ENCODE peak calls at places on chromosomes 7 and 10, in four cellular contexts. One of them, this sample, is unnamed.

GRCh38 chr10:15363031-15363430 is 8.1 kb downstream of the FAM171A1 start:
- DNase-seq in Peyer's patch: no peak
- DNase-seq in iPS DF 6.9: no peak
- DNase-seq in spleen: no peak
- DNase-seq in this sample: no peak

GRCh38 chr10:34241226-34242000 is 573.7 kb downstream of the PARD3 start:
- DNase-seq in Peyer's patch: no peak
- DNase-seq in iPS DF 6.9: no peak
- DNase-seq in spleen: no peak
- DNase-seq in this sample: no peak

GRCh38 chr10:59684006-59684405 is 25.6 kb downstream of the SLC16A9 start:
- DNase-seq in Peyer's patch: no peak
- DNase-seq in iPS DF 6.9: no peak
- DNase-seq in spleen: no peak
- DNase-seq in this sample: no peak

GRCh38 chr10:60185426-60185825 is 204.2 kb downstream of the ANK3 start:
- DNase-seq in Peyer's patch: no peak
- DNase-seq in iPS DF 6.9: no peak
- DNase-seq in spleen: no peak
- DNase-seq in this sample: no peak

GRCh38 chr7:157936976-157937375 is 600.2 kb downstream of the DNAJB6 start:
- DNase-seq in Peyer's patch: no peak
- DNase-seq in iPS DF 6.9: no peak
- DNase-seq in spleen: no peak
- DNase-seq in this sample: no peak

GRCh38 chr10:132257271-132257670 is 50.5 kb downstream of the STK32C start:
- DNase-seq in Peyer's patch: no peak
- DNase-seq in iPS DF 6.9: no peak
- DNase-seq in spleen: no peak
- DNase-seq in this sample: no peak

GRCh38 chr10:26441491-26442214 is 3.5 kb downstream of the APBB1IP start:
- DNase-seq in Peyer's patch: no peak
- DNase-seq in iPS DF 6.9: no peak
- DNase-seq in spleen: no peak
- DNase-seq in this sample: no peak

GRCh38 chr10:78457804-78458483 is 424.3 kb downstream of the RPS24 start:
- DNase-seq in Peyer's patch: no peak
- DNase-seq in iPS DF 6.9: no peak
- DNase-seq in spleen: no peak
- DNase-seq in this sample: no peak

GRCh38 chr10:112927980-112928379 is 22.1 kb upstream of the TCF7L2 start:
- DNase-seq in Peyer's patch: no peak
- DNase-seq in iPS DF 6.9: no peak
- DNase-seq in spleen: no peak
- DNase-seq in this sample: no peak

GRCh38 chr7:23469961-23470250 is 385 bp downstream of the IGF2BP3 start:
- DNase-seq in Peyer's patch: no peak
- DNase-seq in iPS DF 6.9: no peak
- DNase-seq in spleen: no peak
- DNase-seq in this sample: no peak

GRCh38 chr10:30383366-30383765 is 34.3 kb upstream of the MTPAP start:
- DNase-seq in Peyer's patch: no peak
- DNase-seq in iPS DF 6.9: no peak
- DNase-seq in spleen: no peak
- DNase-seq in this sample: no peak

GRCh38 chr7:111173528-111173927 is 82.6 kb downstream of the LRRN3 start:
- DNase-seq in Peyer's patch: no peak
- DNase-seq in iPS DF 6.9: no peak
- DNase-seq in spleen: no peak
- DNase-seq in this sample: no peak

GRCh38 chr7:29596593-29597178 is 33.1 kb downstream of the PRR15 start:
- DNase-seq in Peyer's patch: no peak
- DNase-seq in iPS DF 6.9: no peak
- DNase-seq in spleen: no peak
- DNase-seq in this sample: no peak

GRCh38 chr7:105478606-105479005 is 43.5 kb downstream of the PUS7 start:
- DNase-seq in Peyer's patch: no peak
- DNase-seq in iPS DF 6.9: no peak
- DNase-seq in spleen: no peak
- DNase-seq in this sample: no peak

GRCh38 chr10:101367569-101368453 is 13.8 kb downstream of the BTRC start:
- DNase-seq in Peyer's patch: no peak
- DNase-seq in iPS DF 6.9: no peak
- DNase-seq in spleen: no peak
- DNase-seq in this sample: no peak

GRCh38 chr10:22316286-22317120 is at the start of gene COMMD3:
- DNase-seq in Peyer's patch: peak; percentile 93
- DNase-seq in iPS DF 6.9: no peak
- DNase-seq in spleen: peak; percentile 96
- DNase-seq in this sample: peak; percentile 88

GRCh38 chr10:121959671-121960070 is 15.3 kb downstream of the NSMCE4A start:
- DNase-seq in Peyer's patch: no peak
- DNase-seq in iPS DF 6.9: no peak
- DNase-seq in spleen: no peak
- DNase-seq in this sample: no peak

GRCh38 chr10:110353244-110354119 is 48.8 kb upstream of the SMNDC1 start:
- DNase-seq in Peyer's patch: no peak
- DNase-seq in iPS DF 6.9: no peak
- DNase-seq in spleen: no peak
- DNase-seq in this sample: no peak

GRCh38 chr10:35412336-35412735 is 76.0 kb downstream of the CCNY start:
- DNase-seq in Peyer's patch: no peak
- DNase-seq in iPS DF 6.9: no peak
- DNase-seq in spleen: no peak
- DNase-seq in this sample: no peak

GRCh38 chr10:96482815-96483588 is 30.7 kb downstream of the TLL2 start:
- DNase-seq in Peyer's patch: no peak
- DNase-seq in iPS DF 6.9: no peak
- DNase-seq in spleen: no peak
- DNase-seq in this sample: no peak

GRCh38 chr10:97463363-97464132 is 17.6 kb downstream of the ZDHHC16 start:
- DNase-seq in Peyer's patch: no peak
- DNase-seq in iPS DF 6.9: peak; percentile 64
- DNase-seq in spleen: no peak
- DNase-seq in this sample: peak; percentile 53

GRCh38 chr10:48599830-48600134 is 5.1 kb downstream of the ARHGAP22 start:
- DNase-seq in Peyer's patch: no peak
- DNase-seq in iPS DF 6.9: no peak
- DNase-seq in spleen: no peak
- DNase-seq in this sample: no peak

GRCh38 chr7:42233939-42234338 is 3.1 kb downstream of the GLI3 start:
- DNase-seq in Peyer's patch: no peak
- DNase-seq in iPS DF 6.9: no peak
- DNase-seq in spleen: no peak
- DNase-seq in this sample: no peak

GRCh38 chr10:12376211-12376610 is 26.9 kb downstream of the CAMK1D start:
- DNase-seq in Peyer's patch: no peak
- DNase-seq in iPS DF 6.9: no peak
- DNase-seq in spleen: no peak
- DNase-seq in this sample: no peak

GRCh38 chr10:77318739-77319138 is 318.9 kb downstream of the KCNMA1 start:
- DNase-seq in Peyer's patch: no peak
- DNase-seq in iPS DF 6.9: no peak
- DNase-seq in spleen: no peak
- DNase-seq in this sample: no peak

GRCh38 chr7:98251251-98251843 is 685 bp downstream of the TECPR1 start:
- DNase-seq in Peyer's patch: peak; percentile 85
- DNase-seq in iPS DF 6.9: no peak
- DNase-seq in spleen: peak; percentile 88
- DNase-seq in this sample: peak; percentile 84

GRCh38 chr7:7596156-7596555 is 29.5 kb downstream of the MIOS start:
- DNase-seq in Peyer's patch: no peak
- DNase-seq in iPS DF 6.9: no peak
- DNase-seq in spleen: no peak
- DNase-seq in this sample: no peak

DNA sequence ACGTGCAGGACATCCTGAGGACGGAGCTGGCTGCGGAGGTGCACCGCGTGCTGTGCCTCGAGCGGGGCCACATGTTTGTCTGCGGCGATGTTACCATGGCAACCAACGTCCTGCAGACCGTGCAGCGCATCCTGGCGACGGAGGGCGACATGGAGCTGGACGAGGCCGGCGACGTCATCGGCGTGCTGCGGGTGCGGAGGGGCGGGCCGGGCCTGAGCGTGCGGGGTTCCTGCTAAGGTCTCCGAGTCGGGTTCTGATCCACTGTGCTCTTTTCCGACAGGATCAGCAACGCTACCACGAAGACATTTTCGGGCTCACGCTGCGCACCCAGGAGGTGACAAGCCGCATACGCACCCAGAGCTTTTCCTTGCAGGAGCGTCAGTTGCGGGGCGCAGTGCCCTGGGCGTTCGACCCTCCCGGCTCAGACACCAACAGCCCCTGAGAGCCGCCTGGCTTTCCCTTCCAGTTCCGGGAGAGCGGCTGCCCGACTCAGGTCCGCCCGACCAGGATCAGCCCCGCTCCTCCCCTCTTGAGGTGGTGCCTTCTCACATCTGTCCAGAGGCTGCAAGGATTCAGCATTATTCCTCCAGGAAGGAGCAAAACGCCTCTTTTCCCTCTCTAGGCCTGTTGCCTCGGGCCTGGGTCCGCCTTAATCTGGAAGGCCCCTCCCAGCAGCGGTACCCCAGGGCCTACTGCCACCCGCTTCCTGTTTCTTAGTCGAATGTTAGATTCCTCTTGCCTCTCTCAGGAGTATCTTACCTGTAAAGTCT is 10.4 kb downstream of the ATG9B start:
- DNase-seq in Peyer's patch: peak; percentile 70
- DNase-seq in iPS DF 6.9: peak; percentile 78
- DNase-seq in spleen: peak; percentile 94
- DNase-seq in this sample: peak; percentile 74
- H3K4me3 ChIP-seq in Peyer's patch: peak overlapping the region; percentile 26
- H3K4me3 ChIP-seq in iPS DF 6.9: peak overlapping the region; percentile 59
- H3K4me3 ChIP-seq in spleen: peak overlapping the region; percentile 37
- H3K4me3 ChIP-seq in this sample: peak overlapping the region; percentile 12

DNA sequence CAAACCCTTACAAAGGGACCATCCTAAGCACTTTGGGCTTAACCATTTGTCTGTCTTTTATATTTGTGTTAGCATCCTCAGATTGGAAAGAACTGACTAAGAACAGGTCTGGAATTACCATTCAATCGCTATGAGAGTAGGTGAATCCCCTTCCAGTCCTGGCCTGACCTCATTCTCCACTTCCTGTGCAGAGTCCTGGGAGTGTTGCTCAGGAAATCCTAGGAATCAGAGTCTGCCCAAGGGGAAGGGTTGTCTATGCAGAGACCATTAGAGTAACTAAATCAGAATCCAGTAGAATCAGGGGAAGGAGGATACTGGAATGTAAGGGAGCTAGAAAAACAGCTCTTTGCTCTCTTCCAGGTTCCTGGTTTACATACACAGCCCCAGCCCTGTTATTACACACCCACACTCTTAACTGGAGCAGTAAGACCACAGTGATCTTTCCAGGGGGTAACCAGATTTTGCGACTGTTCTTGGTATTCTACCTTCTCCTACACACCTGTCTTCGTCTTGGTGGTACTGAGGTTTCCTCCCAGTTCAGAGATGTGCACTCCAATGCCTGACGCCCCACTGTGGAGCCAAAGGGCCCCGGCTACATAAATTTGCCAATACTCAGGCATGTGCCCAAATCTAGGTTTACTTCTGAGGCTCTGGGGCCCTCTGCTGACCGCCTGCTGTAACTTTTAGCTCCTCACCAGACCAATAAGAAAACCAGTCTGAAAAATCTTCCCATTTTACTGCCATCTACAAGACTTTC is 103.7 kb downstream of the RNF216 start:
- DNase-seq in Peyer's patch: no peak
- DNase-seq in iPS DF 6.9: peak; percentile 50
- DNase-seq in spleen: peak; percentile 84
- DNase-seq in this sample: peak; percentile 54
- H3K27ac ChIP-seq in Peyer's patch: no peak overlapping the region
- H3K27ac ChIP-seq in iPS DF 6.9: no peak overlapping the region
- H3K27ac ChIP-seq in spleen: peak overlapping the region; percentile 78
- H3K27ac ChIP-seq in this sample: no peak overlapping the region

DNA sequence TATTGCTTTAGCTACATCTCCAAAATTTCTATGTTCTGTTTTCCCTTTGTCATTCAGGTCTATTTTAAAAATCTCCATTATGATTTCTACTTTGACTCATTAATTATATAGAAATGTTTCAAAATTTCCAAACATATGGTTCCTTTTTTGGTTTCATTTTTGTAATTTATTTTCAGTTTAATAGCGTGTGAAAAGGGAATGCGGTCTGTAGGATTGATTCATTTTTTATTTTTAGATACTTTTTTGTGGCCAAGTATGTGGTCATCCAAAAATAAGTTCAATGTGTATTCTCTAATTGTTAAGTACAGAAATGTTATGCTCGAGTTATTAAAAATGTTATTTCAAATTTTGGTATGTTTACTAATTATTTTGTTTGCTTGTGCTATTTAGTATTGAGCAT is 72.5 kb upstream of the ANKRD1 start:
- DNase-seq in Peyer's patch: no peak
- DNase-seq in iPS DF 6.9: no peak
- DNase-seq in spleen: no peak
- DNase-seq in this sample: no peak
- H3K4me3 ChIP-seq in Peyer's patch: no peak overlapping the region
- H3K4me3 ChIP-seq in iPS DF 6.9: no peak overlapping the region
- H3K4me3 ChIP-seq in spleen: no peak overlapping the region
- H3K4me3 ChIP-seq in this sample: no peak overlapping the region

GRCh38 chr10:21257191-21257590 is 268.3 kb downstream of the SKIDA1 start:
- DNase-seq in Peyer's patch: no peak
- DNase-seq in iPS DF 6.9: no peak
- DNase-seq in spleen: no peak
- DNase-seq in this sample: no peak
- H3K27ac ChIP-seq in Peyer's patch: no peak overlapping the region
- H3K27ac ChIP-seq in iPS DF 6.9: no peak overlapping the region
- H3K27ac ChIP-seq in spleen: no peak overlapping the region
- H3K27ac ChIP-seq in this sample: no peak overlapping the region

GRCh38 chr10:10798021-10798420 is 219.7 kb upstream of the CELF2 start:
- DNase-seq in Peyer's patch: no peak
- DNase-seq in iPS DF 6.9: no peak
- DNase-seq in spleen: no peak
- DNase-seq in this sample: no peak

GRCh38 chr10:10797467-10797866 is 220.2 kb upstream of the CELF2 start:
- DNase-seq in Peyer's patch: no peak
- DNase-seq in iPS DF 6.9: no peak
- DNase-seq in spleen: no peak
- DNase-seq in this sample: no peak

GRCh38 chr10:10796061-10796773 is 221.5 kb upstream of the CELF2 start:
- DNase-seq in Peyer's patch: no peak
- DNase-seq in iPS DF 6.9: no peak
- DNase-seq in spleen: no peak
- DNase-seq in this sample: no peak

GRCh38 chr10:10796774-10797415 is 220.8 kb upstream of the CELF2 start:
- DNase-seq in Peyer's patch: no peak
- DNase-seq in iPS DF 6.9: no peak
- DNase-seq in spleen: no peak
- DNase-seq in this sample: no peak

GRCh38 chr10:10798543-10799192 is 219.0 kb upstream of the CELF2 start:
- DNase-seq in Peyer's patch: no peak
- DNase-seq in iPS DF 6.9: no peak
- DNase-seq in spleen: no peak
- DNase-seq in this sample: no peak
- H3K4me3 ChIP-seq in Peyer's patch: no peak overlapping the region
- H3K4me3 ChIP-seq in iPS DF 6.9: no peak overlapping the region
- H3K4me3 ChIP-seq in spleen: no peak overlapping the region
- H3K4me3 ChIP-seq in this sample: no peak overlapping the region

GRCh38 chr7:137873979-137874378 is 27.2 kb upstream of the DGKI start:
- DNase-seq in Peyer's patch: no peak
- DNase-seq in iPS DF 6.9: no peak
- DNase-seq in spleen: no peak
- DNase-seq in this sample: no peak
- H3K27ac ChIP-seq in Peyer's patch: no peak overlapping the region
- H3K27ac ChIP-seq in iPS DF 6.9: no peak overlapping the region
- H3K27ac ChIP-seq in spleen: no peak overlapping the region
- H3K27ac ChIP-seq in this sample: no peak overlapping the region

GRCh38 chr10:49767752-49768151 is 5.6 kb upstream of the OGDHL start:
- DNase-seq in Peyer's patch: no peak
- DNase-seq in iPS DF 6.9: no peak
- DNase-seq in spleen: no peak
- DNase-seq in this sample: no peak
- H3K4me3 ChIP-seq in Peyer's patch: no peak overlapping the region
- H3K4me3 ChIP-seq in iPS DF 6.9: no peak overlapping the region
- H3K4me3 ChIP-seq in spleen: no peak overlapping the region
- H3K4me3 ChIP-seq in this sample: no peak overlapping the region